ENCODE peak calls at places on chromosomes 6 and 20, in eight cellular contexts. One of them, this sample, is unnamed.
A peak's percentile ranks its signal among the peaks of the same experiment; 100 is the strongest.

GRCh38 chr20:61304750-61305149 is 52.7 kb downstream of the CDH4 start:
- DNase-seq in testis: no peak
- DNase-seq in upper lobe of right lung: no peak
- DNase-seq in hepatocyte: no peak
- DNase-seq in PC-9: no peak
- DNase-seq in MM.1S: no peak
- DNase-seq in ovary: no peak
- DNase-seq in K562: no peak
- DNase-seq in this sample: no peak

GRCh38 chr20:48106428-48106827 is 321.1 kb upstream of the SULF2 start:
- DNase-seq in ovary: no peak
- DNase-seq in MM.1S: no peak
- DNase-seq in hepatocyte: no peak
- DNase-seq in PC-9: no peak
- DNase-seq in K562: no peak
- DNase-seq in testis: no peak
- DNase-seq in upper lobe of right lung: peak; percentile 5
- DNase-seq in this sample: no peak

GRCh38 chr20:43558412-43559146 is at the start of gene SGK2:
- DNase-seq in PC-9: peak; percentile 41
- DNase-seq in ovary: no peak
- DNase-seq in K562: peak; percentile 49
- DNase-seq in testis: peak; percentile 38
- DNase-seq in upper lobe of right lung: peak; percentile 70
- DNase-seq in hepatocyte: peak; percentile 83
- DNase-seq in MM.1S: no peak
- DNase-seq in this sample: no peak

GRCh38 chr6:22271044-22271443 is 25.8 kb downstream of the PRL start:
- DNase-seq in MM.1S: peak; percentile 61
- DNase-seq in upper lobe of right lung: no peak
- DNase-seq in testis: no peak
- DNase-seq in PC-9: no peak
- DNase-seq in ovary: no peak
- DNase-seq in hepatocyte: no peak
- DNase-seq in K562: no peak
- DNase-seq in this sample: no peak

GRCh38 chr6:20366082-20366834 is 35.4 kb upstream of the E2F3 start:
- DNase-seq in testis: no peak
- DNase-seq in upper lobe of right lung: no peak
- DNase-seq in ovary: no peak
- DNase-seq in PC-9: no peak
- DNase-seq in hepatocyte: no peak
- DNase-seq in K562: no peak
- DNase-seq in MM.1S: no peak
- DNase-seq in this sample: no peak

GRCh38 chr6:11414564-11414963 is 123.0 kb upstream of the TMEM170B start:
- DNase-seq in PC-9: peak; percentile 69
- DNase-seq in upper lobe of right lung: no peak
- DNase-seq in ovary: no peak
- DNase-seq in MM.1S: peak; percentile 65
- DNase-seq in hepatocyte: peak; percentile 49
- DNase-seq in testis: no peak
- DNase-seq in K562: no peak
- DNase-seq in this sample: no peak

GRCh38 chr6:139568956-139569538 is 194.6 kb upstream of the CITED2 start:
- DNase-seq in testis: no peak
- DNase-seq in ovary: no peak
- DNase-seq in PC-9: no peak
- DNase-seq in hepatocyte: no peak
- DNase-seq in upper lobe of right lung: no peak
- DNase-seq in MM.1S: no peak
- DNase-seq in K562: no peak
- DNase-seq in this sample: no peak

GRCh38 chr6:170152111-170152926 is 138.6 kb downstream of the DLL1 start:
- DNase-seq in testis: no peak
- DNase-seq in hepatocyte: no peak
- DNase-seq in upper lobe of right lung: no peak
- DNase-seq in MM.1S: no peak
- DNase-seq in ovary: peak; percentile 48
- DNase-seq in PC-9: peak; percentile 14
- DNase-seq in K562: no peak
- DNase-seq in this sample: no peak

GRCh38 chr6:3230275-3231212 is 3.1 kb upstream of the TUBB2B start:
- DNase-seq in hepatocyte: peak; percentile 63
- DNase-seq in testis: peak; percentile 32
- DNase-seq in ovary: no peak
- DNase-seq in MM.1S: no peak
- DNase-seq in PC-9: no peak
- DNase-seq in upper lobe of right lung: no peak
- DNase-seq in K562: no peak
- DNase-seq in this sample: no peak

GRCh38 chr6:3540980-3541379 is 84.1 kb upstream of the SLC22A23 start:
- DNase-seq in hepatocyte: peak; percentile 32
- DNase-seq in testis: no peak
- DNase-seq in K562: no peak
- DNase-seq in upper lobe of right lung: no peak
- DNase-seq in MM.1S: no peak
- DNase-seq in PC-9: no peak
- DNase-seq in ovary: no peak
- DNase-seq in this sample: no peak

GRCh38 chr6:129894904-129895303 is 33.8 kb upstream of the TMEM244 start:
- DNase-seq in PC-9: no peak
- DNase-seq in ovary: no peak
- DNase-seq in MM.1S: no peak
- DNase-seq in upper lobe of right lung: no peak
- DNase-seq in hepatocyte: no peak
- DNase-seq in testis: no peak
- DNase-seq in K562: no peak
- DNase-seq in this sample: no peak

GRCh38 chr20:11935212-11935611 is 17.5 kb downstream of the BTBD3 start:
- DNase-seq in ovary: no peak
- DNase-seq in K562: no peak
- DNase-seq in testis: no peak
- DNase-seq in PC-9: no peak
- DNase-seq in hepatocyte: no peak
- DNase-seq in MM.1S: no peak
- DNase-seq in upper lobe of right lung: no peak
- DNase-seq in this sample: no peak

GRCh38 chr6:139151425-139152087 is 16.7 kb downstream of the HECA start:
- DNase-seq in upper lobe of right lung: no peak
- DNase-seq in ovary: no peak
- DNase-seq in hepatocyte: no peak
- DNase-seq in K562: no peak
- DNase-seq in PC-9: no peak
- DNase-seq in MM.1S: no peak
- DNase-seq in testis: peak; percentile 83
- DNase-seq in this sample: no peak

GRCh38 chr6:169169941-169170582 is 83.6 kb downstream of the THBS2 start:
- DNase-seq in MM.1S: no peak
- DNase-seq in testis: no peak
- DNase-seq in K562: no peak
- DNase-seq in upper lobe of right lung: no peak
- DNase-seq in ovary: no peak
- DNase-seq in hepatocyte: no peak
- DNase-seq in PC-9: no peak
- DNase-seq in this sample: no peak

GRCh38 chr20:62114894-62115293 is 7.4 kb upstream of the LSM14B start:
- DNase-seq in hepatocyte: no peak
- DNase-seq in PC-9: no peak
- DNase-seq in ovary: no peak
- DNase-seq in upper lobe of right lung: no peak
- DNase-seq in MM.1S: peak; percentile 35
- DNase-seq in testis: no peak
- DNase-seq in K562: no peak
- DNase-seq in this sample: no peak

GRCh38 chr6:77470983-77471382 is 7.7 kb upstream of the HTR1B start:
- DNase-seq in hepatocyte: no peak
- DNase-seq in upper lobe of right lung: no peak
- DNase-seq in ovary: no peak
- DNase-seq in PC-9: no peak
- DNase-seq in K562: no peak
- DNase-seq in MM.1S: no peak
- DNase-seq in testis: no peak
- DNase-seq in this sample: no peak

GRCh38 chr6:90413867-90414266 is 117.2 kb upstream of the BACH2 start:
- DNase-seq in ovary: peak; percentile 68
- DNase-seq in MM.1S: no peak
- DNase-seq in PC-9: no peak
- DNase-seq in upper lobe of right lung: no peak
- DNase-seq in hepatocyte: peak; percentile 61
- DNase-seq in testis: peak; percentile 37
- DNase-seq in K562: peak; percentile 30
- DNase-seq in this sample: no peak

DNA sequence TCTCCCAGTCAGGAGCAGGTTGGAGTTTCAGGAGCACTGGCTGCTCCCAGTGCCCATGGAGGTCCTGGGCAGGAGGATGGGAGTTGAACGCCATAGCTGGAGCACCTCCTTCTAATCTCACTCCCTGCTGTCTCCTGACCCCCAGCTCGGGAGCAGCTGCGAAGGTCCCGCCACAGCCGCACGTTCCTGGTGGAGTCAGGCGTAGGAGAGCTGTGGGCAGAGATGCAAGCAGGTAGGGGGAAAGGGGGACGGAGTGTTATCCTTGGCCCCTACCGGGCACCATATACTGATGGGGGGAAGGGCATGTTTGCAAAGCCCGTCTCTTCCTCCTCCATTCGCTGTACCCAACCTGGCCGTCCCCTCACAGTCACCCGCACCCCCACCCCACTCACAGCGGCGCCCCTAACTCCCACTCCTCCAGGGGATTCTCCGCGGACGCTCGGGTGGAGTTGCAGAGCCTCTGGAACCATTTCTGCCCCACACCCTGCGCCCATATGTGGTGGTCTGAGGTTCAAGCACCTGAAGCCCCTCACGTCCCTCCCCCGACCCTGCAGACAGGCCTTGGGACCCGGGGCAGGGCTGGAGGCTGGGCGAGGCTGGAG is 16.7 kb downstream of the HSPA12B start:
- DNase-seq in K562: no peak
- DNase-seq in hepatocyte: no peak
- DNase-seq in MM.1S: no peak
- DNase-seq in upper lobe of right lung: no peak
- DNase-seq in PC-9: no peak
- DNase-seq in testis: no peak
- DNase-seq in ovary: no peak
- DNase-seq in this sample: no peak
- H3K4me3 ChIP-seq in K562: no peak overlapping the region
- H3K4me3 ChIP-seq in hepatocyte: no peak overlapping the region
- H3K4me3 ChIP-seq in MM.1S: no peak overlapping the region
- H3K4me3 ChIP-seq in upper lobe of right lung: no peak overlapping the region
- H3K4me3 ChIP-seq in PC-9: no peak overlapping the region
- H3K4me3 ChIP-seq in testis: peak overlapping the region; percentile 37
- H3K4me3 ChIP-seq in ovary: no peak overlapping the region
- H3K4me3 ChIP-seq in this sample: peak overlapping the region; percentile 15

DNA sequence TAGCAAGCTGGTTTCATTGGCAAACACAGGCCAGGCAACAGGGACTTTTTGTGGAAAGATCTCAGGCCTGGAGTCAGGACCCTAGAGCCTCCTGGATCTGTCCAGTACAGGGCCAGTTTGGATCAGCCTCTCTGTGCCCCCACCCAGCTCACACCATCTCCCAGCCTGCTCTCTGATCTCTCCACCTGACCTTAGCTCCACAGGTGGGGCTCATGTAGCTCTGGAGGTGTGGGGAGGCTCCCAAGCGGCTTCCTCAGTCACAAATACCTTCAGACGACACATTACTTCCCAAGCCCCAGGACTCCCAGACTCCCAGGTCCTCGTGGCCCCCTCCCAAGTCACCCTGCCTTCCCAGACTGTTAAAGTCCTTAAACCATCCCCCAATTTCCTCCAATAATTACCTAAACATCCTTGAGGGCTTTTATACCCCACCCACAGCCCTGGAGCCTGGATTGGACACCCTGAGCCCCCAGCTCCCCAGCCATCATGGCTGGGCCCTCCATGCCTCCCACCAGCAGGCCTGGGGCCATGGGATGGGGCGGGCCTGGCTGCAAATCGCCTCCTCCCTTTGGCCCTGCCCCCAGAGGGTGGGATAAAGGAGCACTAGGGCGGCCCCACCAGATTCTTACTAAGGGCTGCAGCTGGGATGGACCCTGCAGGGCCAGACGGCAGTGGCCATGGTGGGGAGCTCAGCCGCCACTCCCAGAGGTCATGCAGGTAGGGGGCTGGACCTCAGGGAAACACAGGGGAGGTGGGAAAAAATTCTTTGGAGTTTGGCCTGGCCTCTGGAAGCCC is 15.9 kb upstream of the FANCE start:
- DNase-seq in ovary: no peak
- DNase-seq in K562: no peak
- DNase-seq in PC-9: no peak
- DNase-seq in upper lobe of right lung: no peak
- DNase-seq in hepatocyte: no peak
- DNase-seq in testis: no peak
- DNase-seq in MM.1S: no peak
- DNase-seq in this sample: no peak
- H3K4me1 ChIP-seq in ovary: no peaks in the 10 kb centered on the region
- H3K4me1 ChIP-seq in K562: peaks cover 5% of the 10 kb centered on the region
- H3K4me1 ChIP-seq in PC-9: no peaks in the 10 kb centered on the region
- H3K4me1 ChIP-seq in upper lobe of right lung: no peaks in the 10 kb centered on the region
- H3K4me1 ChIP-seq in hepatocyte: peaks cover 4% of the 10 kb centered on the region
- H3K4me1 ChIP-seq in testis: no peaks in the 10 kb centered on the region
- H3K4me1 ChIP-seq in MM.1S: no peaks in the 10 kb centered on the region
- H3K4me1 ChIP-seq in this sample: no peaks in the 10 kb centered on the region

DNA sequence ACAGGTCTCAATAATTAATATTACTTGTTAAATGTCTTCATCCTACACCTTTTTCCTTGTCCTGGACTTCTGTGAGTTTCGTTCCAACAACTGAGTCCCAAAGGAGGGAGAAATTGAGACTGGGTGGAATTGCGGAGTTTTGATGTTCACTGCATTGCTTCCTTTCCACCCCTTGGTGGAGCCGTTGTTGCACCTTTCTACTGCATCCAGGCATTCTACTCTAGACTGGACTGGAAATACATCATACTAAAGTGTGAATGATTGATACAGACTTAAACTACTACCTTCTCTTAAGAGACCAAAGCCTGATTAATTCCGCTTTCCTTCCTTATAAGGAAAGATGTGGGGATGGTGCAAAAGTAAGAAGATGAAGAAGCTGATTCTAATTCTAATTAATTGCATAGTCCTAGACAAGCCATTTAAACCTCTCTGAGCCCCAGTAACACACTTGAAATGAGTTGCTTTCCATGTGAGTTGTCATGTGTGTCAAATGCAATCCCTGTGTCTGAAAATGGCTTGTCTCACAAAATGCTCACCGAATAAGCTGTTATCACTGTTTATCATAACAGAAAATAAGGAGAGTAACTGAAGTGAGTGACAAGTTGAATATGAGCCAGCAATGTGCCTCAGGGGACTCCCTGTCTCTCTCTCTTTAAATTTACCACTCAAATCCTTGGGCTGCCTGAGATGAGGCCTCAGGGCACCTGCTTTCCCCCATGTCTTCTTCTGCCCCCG is 338.3 kb upstream of the CHD6 start:
- DNase-seq in hepatocyte: peak; percentile 44
- DNase-seq in K562: peak; percentile 36
- DNase-seq in upper lobe of right lung: no peak
- DNase-seq in MM.1S: peak; percentile 45
- DNase-seq in PC-9: no peak
- DNase-seq in testis: peak; percentile 19
- DNase-seq in ovary: no peak
- DNase-seq in this sample: no peak
- TF ChIP-seq CTCF in hepatocyte: peak; percentile 62
- TF ChIP-seq CTCF in K562: peak; percentile 62
- TF ChIP-seq CTCF in upper lobe of right lung: peak; percentile 45
- TF ChIP-seq CTCF in MM.1S: peak; percentile 89
- TF ChIP-seq CTCF in PC-9: peak; percentile 75
- TF ChIP-seq CTCF in testis: peak; percentile 46
- TF ChIP-seq CTCF in ovary: no peak
- TF ChIP-seq CTCF in this sample: peak; percentile 32

GRCh38 chr20:31967830-31968249 is at the start of gene XKR7:
- DNase-seq in upper lobe of right lung: no peak
- DNase-seq in hepatocyte: no peak
- DNase-seq in K562: peak; percentile 50
- DNase-seq in MM.1S: no peak
- DNase-seq in ovary: no peak
- DNase-seq in PC-9: no peak
- DNase-seq in testis: no peak
- DNase-seq in this sample: no peak
- H3K4me3 ChIP-seq in upper lobe of right lung: peak within 1 kb of the TSS; percentile 21
- H3K4me3 ChIP-seq in hepatocyte: no peak within 1 kb of the TSS
- H3K4me3 ChIP-seq in K562: peak within 1 kb of the TSS; percentile 22
- H3K4me3 ChIP-seq in MM.1S: no peak within 1 kb of the TSS
- H3K4me3 ChIP-seq in ovary: no peak within 1 kb of the TSS
- H3K4me3 ChIP-seq in PC-9: no peak within 1 kb of the TSS
- H3K4me3 ChIP-seq in testis: peak within 1 kb of the TSS; percentile 21
- H3K4me3 ChIP-seq in this sample: no peak within 1 kb of the TSS

This sample was measured in esophagus squamous epithelium.